ENCODE peak calls at places on chromosomes 16 and 17, in seven cellular contexts. W is NCI-H1092; Q is T-helper 1 cell; P is cerebellar nuclear complex; J is AML-193; N is hippocampal formation; X is stimulated activated CD4-positive, alpha-beta T cell treated with anti-CD3 and anti-CD28 coated beads, Interleukin-15, amount 100 ng/mL, for 24 hours. M is an unnamed sample.
A peak's percentile ranks its signal among the peaks of the same experiment; 100 is the strongest.

GRCh38 chr16:86512860-86513470 is 2.6 kb downstream of the FOXF1 start:
- DNase-seq in Q (no peak), N (no peak), W (no peak), J (no peak), P (no peak), X (no peak), M (no peak)

GRCh38 chr16:11009027-11009755 is 64.8 kb downstream of the CLEC16A start:
- DNase-seq in X (no peak), Q (no peak), W (no peak), P (no peak), J (no peak), N (no peak), M (no peak)

GRCh38 chr17:65850486-65850885 is 289.0 kb upstream of the AXIN2 start:
- DNase-seq in J (peak; percentile 20), W (no peak), P (no peak), X (peak; percentile 5), N (no peak), Q (no peak), M (no peak)

GRCh38 chr16:26189496-26190005 is 497.8 kb downstream of the HS3ST4 start:
- DNase-seq in X (no peak), Q (no peak), N (no peak), W (no peak), P (no peak), J (no peak), M (no peak)

GRCh38 chr16:73286643-73287267 is 238.8 kb upstream of the ZFHX3 start:
- DNase-seq in N (no peak), X (no peak), W (no peak), J (no peak), Q (no peak), P (no peak), M (no peak)

GRCh38 chr17:55420067-55420775 is 1.4 kb downstream of the MMD start:
- DNase-seq in P (no peak), Q (peak; percentile 7), X (peak; percentile 16), J (peak; percentile 58), W (no peak), N (no peak), M (no peak)

GRCh38 chr16:50809561-50809960 is 67.7 kb downstream of the CYLD start:
- DNase-seq in Q (no peak), J (no peak), N (no peak), P (no peak), W (no peak), X (no peak), M (no peak)

GRCh38 chr17:82175166-82175565 is 37.5 kb downstream of the CCDC57 start:
- DNase-seq in Q (no peak), J (no peak), P (no peak), W (no peak), N (no peak), X (no peak), M (no peak)

GRCh38 chr16:89601906-89602272 is 11.6 kb upstream of the DPEP1 start:
- DNase-seq in X (no peak), N (no peak), Q (no peak), J (no peak), P (no peak), W (no peak), M (no peak)

GRCh38 chr16:23504076-23504452 is 6.2 kb downstream of the GGA2 start:
- DNase-seq in J (no peak), X (no peak), N (no peak), Q (no peak), P (no peak), W (no peak), M (no peak)

GRCh38 chr17:5781236-5781927 is 197.1 kb upstream of the NLRP1 start:
- DNase-seq in X (no peak), W (no peak), J (no peak), Q (no peak), P (no peak), N (no peak), M (no peak)

GRCh38 chr16:70470927-70471341 is 16.5 kb downstream of the FCSK start:
- DNase-seq in W (no peak), P (no peak), N (no peak), X (no peak), J (no peak), Q (no peak), M (peak; percentile 68)

GRCh38 chr17:21365016-21365415 is 11.1 kb upstream of the KCNJ12 start:
- DNase-seq in W (no peak), P (no peak), J (no peak), N (no peak), Q (no peak), X (no peak), M (no peak)

GRCh38 chr16:8103649-8104289 is 486.5 kb downstream of the TMEM114 start:
- DNase-seq in X (no peak), Q (no peak), W (no peak), N (no peak), P (no peak), J (no peak), M (no peak)

GRCh38 chr17:53527473-53527872 is 295.3 kb upstream of the KIF2B start:
- DNase-seq in P (no peak), Q (no peak), N (no peak), J (no peak), W (no peak), X (no peak), M (no peak)

GRCh38 chr16:16871196-16871595 is 492.3 kb downstream of the NPIPA7 start:
- DNase-seq in W (no peak), P (no peak), Q (no peak), N (no peak), X (no peak), J (no peak), M (no peak)

GRCh38 chr17:60641810-60642220 is 35.8 kb upstream of the BCAS3 start:
- DNase-seq in J (peak; percentile 76), X (peak; percentile 59), Q (peak; percentile 52), P (no peak), N (peak; percentile 61), W (peak; percentile 79), M (peak; percentile 51)

GRCh38 chr17:44065668-44066203 is 735 bp downstream of the LSM12 start:
- DNase-seq in P (no peak), J (no peak), X (peak; percentile 22), W (no peak), N (no peak), Q (no peak), M (no peak)

GRCh38 chr17:17732444-17732843 is 51.2 kb downstream of the RAI1 start:
- DNase-seq in P (no peak), Q (no peak), J (no peak), W (no peak), X (no peak), N (no peak), M (no peak)

GRCh38 chr16:56513972-56514371 is 5.9 kb downstream of the BBS2 start:
- DNase-seq in Q (peak; percentile 40), N (peak; percentile 48), X (peak; percentile 38), P (peak; percentile 30), J (peak; percentile 83), W (no peak), M (peak; percentile 27)

GRCh38 chr17:8016632-8017424 is 14.4 kb downstream of the GUCY2D start:
- DNase-seq in X (peak; percentile 68), W (peak; percentile 23), Q (no peak), P (no peak), N (peak; percentile 43), J (no peak), M (no peak)

GRCh38 chr17:46003907-46004748 is 5.1 kb downstream of the STH start:
- DNase-seq in P (no peak), N (peak; percentile 81), J (no peak), W (peak; percentile 78), Q (no peak), X (no peak), M (no peak)

GRCh38 chr16:49608095-49608494 is 234.5 kb downstream of the C16orf78 start:
- DNase-seq in W (no peak), J (no peak), N (no peak), P (no peak), X (no peak), Q (no peak), M (no peak)